ENCODE peak calls at places on chromosomes 6 and 20, in nine cellular contexts. K, D, J, Q, S, G, X, C and M are unnamed samples.

GRCh38 chr20:35515949-35516645 is 13.4 kb downstream of the C20orf173 start:
- DNase-seq in K (no peak), D (no peak), J (no peak), Q (peak), S (no peak), G (peak), X (peak), C (peak), M (no peak)

GRCh38 chr20:14582855-14583254 is 245.4 kb upstream of the FLRT3 start:
- DNase-seq in K (no peak), D (no peak), J (no peak), Q (no peak), S (no peak), G (no peak), X (no peak), C (no peak), M (no peak)

GRCh38 chr6:40181367-40181766 is 247.1 kb upstream of the MOCS1 start:
- DNase-seq in K (no peak), D (no peak), J (no peak), Q (no peak), S (no peak), G (no peak), X (no peak), C (no peak), M (no peak)

GRCh38 chr6:110875548-110876169 is 1.1 kb downstream of the AMD1 start:
- DNase-seq in K (no peak), D (peak), J (peak), Q (peak), S (peak), G (peak), X (no peak), C (no peak), M (peak)

GRCh38 chr6:74054190-74054589 is 358.2 kb downstream of the CD109 start:
- DNase-seq in K (no peak), D (no peak), J (no peak), Q (no peak), S (no peak), G (no peak), X (no peak), C (no peak), M (no peak)

GRCh38 chr6:28399370-28400121 is at the start of gene ZSCAN12:
- DNase-seq in K (peak), D (peak), J (peak), Q (peak), S (peak), G (peak), X (peak), C (no peak), M (peak)

GRCh38 chr20:25058797-25059486 is 1.0 kb upstream of the ACSS1 start:
- DNase-seq in K (no peak), D (peak), J (no peak), Q (peak), S (no peak), G (no peak), X (no peak), C (no peak), M (no peak)

GRCh38 chr6:55827818-55828522 is 47.4 kb downstream of the BMP5 start:
- DNase-seq in K (no peak), D (no peak), J (no peak), Q (no peak), S (no peak), G (peak), X (no peak), C (no peak), M (no peak)

GRCh38 chr20:35602851-35603495 is 12.7 kb upstream of the SPAG4 start:
- DNase-seq in K (no peak), D (no peak), J (no peak), Q (no peak), S (no peak), G (no peak), X (no peak), C (no peak), M (no peak)

GRCh38 chr20:34706912-34707784 is 3.0 kb downstream of the TP53INP2 start:
- DNase-seq in K (no peak), D (no peak), J (peak), Q (no peak), S (no peak), G (no peak), X (no peak), C (no peak), M (no peak)

GRCh38 chr6:10720229-10720959 is 2.5 kb upstream of the TMEM14C start:
- DNase-seq in K (no peak), D (peak), J (peak), Q (peak), S (no peak), G (peak), X (no peak), C (no peak), M (no peak)

GRCh38 chr6:107398005-107398404 is 61.4 kb downstream of the PDSS2 start:
- DNase-seq in K (no peak), D (no peak), J (no peak), Q (no peak), S (no peak), G (no peak), X (no peak), C (no peak), M (no peak)

GRCh38 chr6:138931660-138932059 is 56.4 kb downstream of the REPS1 start:
- DNase-seq in K (no peak), D (no peak), J (no peak), Q (no peak), S (no peak), G (no peak), X (no peak), C (no peak), M (no peak)

GRCh38 chr20:9338101-9338500 is 176.3 kb upstream of the LAMP5 start:
- DNase-seq in K (no peak), D (no peak), J (no peak), Q (no peak), S (no peak), G (no peak), X (no peak), C (no peak), M (no peak)

GRCh38 chr20:5504061-5504739 is 187.4 kb upstream of the PROKR2 start:
- DNase-seq in K (no peak), D (peak), J (no peak), Q (peak), S (no peak), G (peak), X (no peak), C (no peak), M (peak)

GRCh38 chr6:147528511-147529145 is 20.1 kb downstream of the SAMD5 start:
- DNase-seq in K (no peak), D (no peak), J (no peak), Q (no peak), S (no peak), G (no peak), X (no peak), C (no peak), M (no peak)

GRCh38 chr6:116461563-116462507 is 660 bp downstream of the CALHM6 start:
- DNase-seq in K (peak), D (peak), J (peak), Q (peak), S (peak), G (peak), X (no peak), C (no peak), M (peak)

GRCh38 chr6:130115036-130115435 is 96.7 kb downstream of the L3MBTL3 start:
- DNase-seq in K (no peak), D (no peak), J (peak), Q (no peak), S (no peak), G (no peak), X (no peak), C (no peak), M (no peak)

GRCh38 chr6:88611721-88612120 is 351.7 kb downstream of the RNGTT start:
- DNase-seq in K (no peak), D (no peak), J (no peak), Q (no peak), S (no peak), G (no peak), X (no peak), C (no peak), M (no peak)

GRCh38 chr6:148455674-148456559 is 113.3 kb downstream of the SASH1 start:
- DNase-seq in K (no peak), D (no peak), J (no peak), Q (no peak), S (no peak), G (no peak), X (no peak), C (no peak), M (no peak)

DNA sequence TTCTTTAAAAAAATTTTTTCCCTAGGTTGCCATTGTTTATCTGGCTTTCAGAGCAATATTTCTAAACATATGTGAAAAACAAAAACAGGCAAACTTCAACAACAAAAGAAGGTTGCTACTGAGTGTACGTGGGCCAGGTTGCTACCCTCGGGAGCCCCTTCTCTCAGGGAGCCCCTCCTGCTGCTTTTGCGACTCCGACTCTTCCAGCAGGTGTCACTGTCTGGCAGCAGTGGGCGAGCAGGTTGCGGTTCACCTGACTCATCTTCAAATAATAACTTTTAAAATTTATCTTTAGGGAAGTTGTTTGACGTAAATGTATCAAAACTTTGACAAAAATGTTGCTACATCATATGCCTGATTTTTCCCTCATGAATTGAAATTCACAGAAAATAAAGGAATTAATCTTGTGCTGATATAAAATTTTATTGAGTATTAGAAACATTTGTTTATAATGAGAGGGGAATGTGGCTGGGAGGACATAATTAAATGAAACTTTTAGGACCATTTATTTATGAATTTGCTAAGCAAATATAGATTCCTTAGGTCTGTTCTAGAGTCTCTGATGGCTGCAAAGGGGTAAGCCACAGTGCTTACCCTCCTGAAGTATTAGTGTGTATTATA is 138.8 kb downstream of the HIVEP1 start:
- DNase-seq in K (no peak), D (no peak), J (peak), Q (no peak), S (peak), G (peak), X (no peak), C (peak), M (peak)
- TF ChIP-seq CTCF in K (peak), D (peak), J (peak), Q (peak), S (peak), G (no peak), X (peak), C (peak), M (peak)

GRCh38 chr6:169406034-169406433 is 152.4 kb upstream of the THBS2 start:
- DNase-seq in K (no peak), D (no peak), J (no peak), Q (no peak), S (no peak), G (no peak), X (no peak), C (no peak), M (no peak)
- TF ChIP-seq CTCF in K (no peak), D (no peak), J (no peak), Q (no peak), S (no peak), G (no peak), X (no peak), C (no peak), M (no peak)

DNA sequence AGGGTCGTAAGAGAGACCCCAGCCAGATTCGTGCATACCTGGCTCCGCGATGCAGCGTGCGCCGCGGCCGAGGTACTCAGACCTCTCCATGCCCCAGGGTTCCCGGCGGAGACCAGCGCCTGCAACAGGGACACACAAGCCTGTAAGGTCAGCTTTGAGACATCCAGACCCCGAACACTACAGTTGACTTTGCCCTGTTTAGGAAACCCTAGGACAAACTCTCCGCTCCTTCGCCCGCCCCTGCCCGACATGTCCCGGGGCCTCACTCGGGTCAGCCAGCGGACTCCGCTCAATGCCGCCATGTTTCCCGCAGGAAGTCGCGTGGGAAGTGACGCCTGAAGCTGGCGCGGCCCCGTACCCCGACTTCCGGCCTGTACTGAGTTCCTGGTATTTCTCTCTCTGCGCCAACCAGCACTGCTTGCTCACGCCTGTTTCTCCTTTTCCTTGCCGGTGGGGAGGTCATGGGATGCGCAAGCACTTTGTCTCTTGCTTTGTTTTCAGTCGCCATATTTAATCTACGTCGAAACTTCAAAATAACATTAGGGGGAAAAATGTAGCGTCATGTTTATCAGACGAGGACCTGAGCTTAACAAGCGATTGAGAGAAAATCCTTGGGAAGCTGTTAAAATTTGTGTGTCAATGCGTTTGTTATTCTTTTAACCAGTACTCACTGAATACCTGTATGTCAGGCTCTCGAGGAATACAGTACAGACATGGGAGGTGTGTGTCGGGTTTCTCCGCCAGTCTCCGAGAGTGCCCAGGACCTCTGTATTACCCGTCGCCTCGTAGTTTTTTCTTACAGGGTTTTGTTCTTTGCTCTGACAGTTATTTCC is at the start of gene IDH3B:
- DNase-seq in K (peak), D (peak), J (peak), Q (peak), S (peak), G (peak), X (peak), C (peak), M (peak)
- TF ChIP-seq CTCF in K (no peak), D (no peak), J (no peak), Q (no peak), S (no peak), G (no peak), X (no peak), C (no peak), M (no peak)

GRCh38 chr6:69179681-69180080 is 544.6 kb downstream of the ADGRB3 start:
- DNase-seq in K (no peak), D (no peak), J (no peak), Q (no peak), S (no peak), G (peak), X (no peak), C (no peak), M (no peak)
- TF ChIP-seq CTCF in K (no peak), D (no peak), J (no peak), Q (no peak), S (no peak), G (no peak), X (no peak), C (no peak), M (no peak)

DNA sequence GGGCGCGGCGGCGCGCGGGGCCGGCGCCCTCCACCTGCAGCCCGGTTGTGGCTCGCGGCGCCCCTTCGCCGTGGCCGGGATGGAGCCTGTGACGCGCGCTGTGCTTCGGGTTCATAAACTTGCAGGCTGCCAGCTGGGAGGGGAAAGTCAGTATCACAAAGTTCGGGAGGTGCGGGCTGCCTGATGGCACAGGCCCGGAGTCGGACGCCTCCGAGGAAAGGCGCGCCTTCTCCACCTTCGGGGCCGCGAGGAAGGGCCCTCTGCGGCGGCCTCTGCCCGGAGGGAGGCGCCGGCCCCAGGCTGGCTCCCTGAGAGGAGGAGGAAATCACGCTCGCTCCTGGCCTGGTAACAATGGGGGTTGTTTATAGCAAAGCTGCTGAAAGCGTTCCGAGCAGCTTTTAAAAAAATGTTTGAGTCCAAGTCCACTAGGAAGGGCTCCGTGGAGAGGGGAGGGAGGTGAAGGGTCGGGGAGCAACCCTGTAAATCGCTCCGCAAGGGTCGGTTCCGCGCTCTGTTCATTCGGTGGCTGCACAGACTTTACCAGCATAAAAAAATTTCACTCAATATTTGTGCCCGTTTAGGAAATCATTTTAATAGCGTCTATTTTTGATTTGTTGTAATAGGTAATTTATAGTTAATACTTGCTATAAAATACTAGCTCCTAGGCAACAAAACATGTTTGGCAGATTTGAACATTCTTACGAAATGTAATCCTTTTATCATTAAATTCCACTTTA is 1.0 kb downstream of the AFDN start:
- DNase-seq in K (no peak), D (peak), J (peak), Q (peak), S (peak), G (peak), X (no peak), C (no peak), M (peak)
- TF ChIP-seq CTCF in K (no peak), D (peak), J (no peak), Q (peak), S (no peak), G (no peak), X (no peak), C (no peak), M (no peak)